ENCODE peak calls at places on chromosomes 16 and 17, in ten cellular contexts. F, C, Y, D, H, P, U, L, Z and O are unnamed samples.

GRCh38 chr17:50855708-50856330 is 10.3 kb downstream of the TOB1 start:
- DNase-seq in F (no peak), D (no peak), Z (no peak), P (no peak), Y (no peak), U (no peak), L (no peak), H (no peak), C (no peak), O (no peak)

GRCh38 chr17:50096092-50096491 is 941 bp downstream of the PDK2 start:
- DNase-seq in Y (no peak), L (no peak), C (peak; percentile 61), P (no peak), F (no peak), D (no peak), U (peak; percentile 59), Z (no peak), H (no peak), O (peak; percentile 65)

GRCh38 chr16:3059723-3060242 is 5.7 kb upstream of the IL32 start:
- DNase-seq in D (no peak), C (no peak), Z (no peak), L (no peak), U (no peak), P (no peak), H (no peak), Y (no peak), F (no peak), O (no peak)

GRCh38 chr17:74182041-74182783 is 21.3 kb upstream of the RPL38 start:
- DNase-seq in Z (no peak), P (peak; percentile 63), D (no peak), Y (no peak), F (no peak), U (no peak), H (no peak), L (no peak), C (peak; percentile 37), O (no peak)

GRCh38 chr17:27518048-27518447 is 61.8 kb downstream of the KSR1 start:
- DNase-seq in P (no peak), F (no peak), Y (no peak), U (no peak), L (no peak), D (no peak), H (no peak), Z (no peak), C (no peak), O (no peak)

GRCh38 chr17:56594528-56595418 is 1.3 kb downstream of the NOG start:
- DNase-seq in C (no peak), U (no peak), P (peak; percentile 77), H (no peak), D (peak; percentile 76), F (no peak), Z (no peak), L (no peak), Y (peak; percentile 10), O (no peak)

GRCh38 chr17:57121308-57122042 is 36.4 kb downstream of the AKAP1 start:
- DNase-seq in Z (no peak), D (peak; percentile 71), L (no peak), U (no peak), F (no peak), C (no peak), H (no peak), Y (peak; percentile 36), P (no peak), O (no peak)

GRCh38 chr17:34307110-34307509 is 12.1 kb upstream of the CCL8 start:
- DNase-seq in D (no peak), Y (peak; percentile 71), Z (no peak), F (no peak), C (no peak), H (peak; percentile 46), P (no peak), L (no peak), U (no peak), O (no peak)

GRCh38 chr16:13864689-13865088 is 55.3 kb upstream of the ERCC4 start:
- DNase-seq in L (no peak), P (no peak), C (no peak), Y (no peak), U (no peak), F (no peak), Z (no peak), D (no peak), H (no peak), O (no peak)

GRCh38 chr17:78839762-78840529 is 668 bp downstream of the USP36 start:
- DNase-seq in Y (peak; percentile 76), D (peak; percentile 37), H (no peak), Z (no peak), F (peak; percentile 60), P (peak; percentile 88), U (peak; percentile 79), L (peak; percentile 72), C (peak; percentile 82), O (no peak)

GRCh38 chr17:20207295-20207985 is 198.3 kb downstream of the SPECC1 start:
- DNase-seq in L (no peak), U (no peak), F (no peak), C (no peak), P (no peak), D (no peak), Y (no peak), Z (no peak), H (no peak), O (no peak)

GRCh38 chr17:75822119-75822799 is 21.9 kb downstream of the UNC13D start:
- DNase-seq in C (peak; percentile 71), Z (no peak), L (no peak), H (no peak), P (peak; percentile 76), U (no peak), D (no peak), F (peak; percentile 53), Y (no peak), O (peak; percentile 68)

GRCh38 chr16:1989826-1990335 is at the start of gene SYNGR3:
- DNase-seq in C (no peak), Y (no peak), H (no peak), Z (no peak), P (no peak), D (peak; percentile 39), L (no peak), U (no peak), F (no peak), O (no peak)
- H3K4me3 ChIP-seq in C (peak within 1 kb of the TSS; percentile 71), Y (peak within 1 kb of the TSS; percentile 52), H (peak within 1 kb of the TSS; percentile 66), Z (peak within 1 kb of the TSS; percentile 63), P (no peak within 1 kb of the TSS), D (peak within 1 kb of the TSS; percentile 34), L (no peak within 1 kb of the TSS), U (no peak within 1 kb of the TSS), F (peak within 1 kb of the TSS; percentile 31), O (peak within 1 kb of the TSS; percentile 48)

GRCh38 chr16:89102035-89102776 is 8.6 kb downstream of the ACSF3 start:
- DNase-seq in D (no peak), C (peak; percentile 84), Y (no peak), H (no peak), P (no peak), L (no peak), U (peak; percentile 83), Z (no peak), F (peak; percentile 63), O (no peak)
- H3K36me3 ChIP-seq in D (peaks cover under 1% of the 10 kb centered on the region), C (no peaks in the 10 kb centered on the region), Y (peaks cover 54% of the 10 kb centered on the region), H (peaks cover 68% of the 10 kb centered on the region), P (peaks cover 4% of the 10 kb centered on the region), L (peaks cover 68% of the 10 kb centered on the region), U (peaks cover 6% of the 10 kb centered on the region), Z (peaks cover 80% of the 10 kb centered on the region), F (no peaks in the 10 kb centered on the region), O (peaks cover 50% of the 10 kb centered on the region)

GRCh38 chr17:77443743-77444260 is 303.0 kb downstream of the SEC14L1 start:
- DNase-seq in U (no peak), H (no peak), P (no peak), L (no peak), Z (no peak), D (no peak), C (no peak), F (no peak), Y (no peak), O (no peak)

GRCh38 chr17:77446959-77447634 is 306.3 kb downstream of the SEC14L1 start:
- DNase-seq in Y (peak; percentile 87), F (no peak), L (peak; percentile 61), Z (no peak), P (no peak), D (no peak), C (no peak), H (no peak), U (no peak), O (no peak)

GRCh38 chr17:77445030-77445907 is 304.5 kb downstream of the SEC14L1 start:
- DNase-seq in U (peak; percentile 92), L (no peak), Z (no peak), D (no peak), F (peak; percentile 79), C (no peak), H (no peak), P (no peak), Y (peak; percentile 66), O (no peak)

GRCh38 chr17:77444653-77445029 is 303.9 kb downstream of the SEC14L1 start:
- DNase-seq in U (no peak), H (peak; percentile 72), F (peak; percentile 49), Y (peak; percentile 78), L (no peak), D (no peak), P (no peak), Z (no peak), C (no peak), O (no peak)

DNA sequence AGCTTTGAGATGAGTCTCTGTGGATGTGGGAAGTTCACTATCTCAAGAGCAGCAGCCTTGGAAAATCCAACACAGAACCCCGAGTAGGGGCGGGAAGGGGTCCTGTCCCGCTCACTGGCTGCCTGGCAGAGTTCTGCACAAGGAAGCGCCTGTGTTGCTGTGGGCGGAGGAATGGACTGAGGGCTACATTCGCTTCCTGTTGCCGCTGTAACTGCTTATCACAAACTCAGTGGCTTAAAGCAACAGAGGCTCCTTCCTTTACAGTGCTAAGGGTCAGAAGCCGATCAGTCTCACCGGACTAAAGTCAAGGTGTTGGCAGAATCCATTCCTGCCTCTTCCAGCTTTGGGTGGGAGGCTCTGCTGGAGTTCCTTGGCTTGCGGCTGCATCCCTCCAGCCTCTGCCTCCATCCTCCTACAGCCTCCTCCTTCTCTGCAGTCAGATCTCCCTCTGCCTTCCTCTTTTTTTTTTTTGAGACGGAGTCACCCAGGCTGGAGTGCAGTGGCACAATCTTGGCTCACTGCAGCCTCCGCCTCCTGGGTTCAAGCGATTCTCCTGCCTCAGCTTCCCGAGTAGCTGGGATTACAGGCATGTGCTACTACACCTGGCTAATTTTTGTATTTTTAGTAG is 305.3 kb downstream of the SEC14L1 start:
- DNase-seq in U (peak; percentile 87), F (peak; percentile 82), L (no peak), C (peak; percentile 79), P (no peak), Z (no peak), D (no peak), H (no peak), Y (peak; percentile 56), O (no peak)
- H3K4me3 ChIP-seq in U (no peak overlapping the region), F (peak overlapping the region; percentile 25), L (no peak overlapping the region), C (peak overlapping the region; percentile 25), P (no peak overlapping the region), Z (no peak overlapping the region), D (no peak overlapping the region), H (peak overlapping the region; percentile 15), Y (no peak overlapping the region), O (no peak overlapping the region)

GRCh38 chr17:778096-778495 is 4.0 kb downstream of the GLOD4 start:
- DNase-seq in H (no peak), P (no peak), L (no peak), F (no peak), D (no peak), Y (no peak), C (no peak), Z (no peak), U (no peak), O (no peak)

GRCh38 chr17:774320-774584 is 7.8 kb downstream of the GLOD4 start:
- DNase-seq in F (no peak), D (no peak), U (no peak), H (no peak), L (no peak), C (no peak), Y (no peak), Z (no peak), P (peak; percentile 13), O (no peak)

GRCh38 chr17:773467-774319 is 8.4 kb downstream of the GLOD4 start:
- DNase-seq in U (no peak), H (no peak), C (no peak), P (peak; percentile 33), Z (no peak), F (no peak), L (no peak), Y (no peak), D (no peak), O (no peak)
- H3K36me3 ChIP-seq in U (no peaks in the 10 kb centered on the region), H (peaks cover 88% of the 10 kb centered on the region), C (no peaks in the 10 kb centered on the region), P (peaks cover 9% of the 10 kb centered on the region), Z (peaks cover 91% of the 10 kb centered on the region), F (no peaks in the 10 kb centered on the region), L (peaks cover 86% of the 10 kb centered on the region), Y (peaks cover 52% of the 10 kb centered on the region), D (peaks cover 15% of the 10 kb centered on the region), O (peaks cover 87% of the 10 kb centered on the region)